ENCODE peak calls at places on chromosomes 4 and X, in five cellular contexts. Z is neural crest cell; E is omental fat pad; X is CD4-positive, alpha-beta T cell; G is upper lobe of right lung. J is an unnamed sample.

GRCh38 chr4:140556372-140557085 is 12.2 kb downstream of the UCP1 start:
- DNase-seq in X (no peak), E (no peak), G (no peak), Z (no peak), J (no peak)

GRCh38 chr4:153246446-153247115 is 42.3 kb downstream of the TRIM2 start:
- DNase-seq in X (no peak), Z (no peak), E (no peak), G (no peak), J (no peak)

GRCh38 chr4:88027611-88028608 is 20.5 kb downstream of the PKD2 start:
- DNase-seq in Z (no peak), G (no peak), E (no peak), X (no peak), J (no peak)

GRCh38 chrX:11932423-11932822 is 174.4 kb downstream of the MSL3 start:
- DNase-seq in Z (no peak), X (no peak), G (no peak), E (no peak), J (no peak)

GRCh38 chr4:1116837-1117236 is 3.5 kb upstream of the RNF212 start:
- DNase-seq in Z (no peak), E (no peak), G (no peak), X (no peak), J (no peak)

GRCh38 chr4:56641494-56642051 is 39.5 kb downstream of the HOPX start:
- DNase-seq in E (no peak), G (no peak), Z (no peak), X (no peak), J (no peak)

GRCh38 chrX:2769615-2770014 is 17.8 kb downstream of the XG start:
- DNase-seq in E (no peak), X (no peak), Z (no peak), G (no peak), J (no peak)

GRCh38 chr4:10733016-10733415 is 48.4 kb upstream of the CLNK start:
- DNase-seq in Z (no peak), E (no peak), G (no peak), X (no peak), J (no peak)

GRCh38 chr4:173319696-173320095 is 14.5 kb downstream of the HMGB2 start:
- DNase-seq in X (no peak), E (no peak), G (no peak), Z (no peak), J (no peak)

GRCh38 chrX:8639949-8640348 is 92.0 kb downstream of the ANOS1 start:
- DNase-seq in G (no peak), E (no peak), Z (peak; percentile 45), X (no peak), J (no peak)

GRCh38 chr4:151850751-151851150 is 89.9 kb upstream of the GATB start:
- DNase-seq in E (no peak), G (no peak), X (no peak), Z (no peak), J (no peak)

GRCh38 chr4:151653548-151653918 is 107.3 kb downstream of the GATB start:
- DNase-seq in Z (no peak), E (no peak), G (no peak), X (no peak), J (no peak)

GRCh38 chr4:157221895-157222763 is 1.6 kb downstream of the GRIA2 start:
- DNase-seq in Z (peak; percentile 47), X (no peak), E (no peak), G (no peak), J (peak; percentile 61)

GRCh38 chr4:114907514-114908099 is 205.8 kb downstream of the NDST4 start:
- DNase-seq in Z (no peak), E (no peak), X (no peak), G (no peak), J (no peak)

DNA sequence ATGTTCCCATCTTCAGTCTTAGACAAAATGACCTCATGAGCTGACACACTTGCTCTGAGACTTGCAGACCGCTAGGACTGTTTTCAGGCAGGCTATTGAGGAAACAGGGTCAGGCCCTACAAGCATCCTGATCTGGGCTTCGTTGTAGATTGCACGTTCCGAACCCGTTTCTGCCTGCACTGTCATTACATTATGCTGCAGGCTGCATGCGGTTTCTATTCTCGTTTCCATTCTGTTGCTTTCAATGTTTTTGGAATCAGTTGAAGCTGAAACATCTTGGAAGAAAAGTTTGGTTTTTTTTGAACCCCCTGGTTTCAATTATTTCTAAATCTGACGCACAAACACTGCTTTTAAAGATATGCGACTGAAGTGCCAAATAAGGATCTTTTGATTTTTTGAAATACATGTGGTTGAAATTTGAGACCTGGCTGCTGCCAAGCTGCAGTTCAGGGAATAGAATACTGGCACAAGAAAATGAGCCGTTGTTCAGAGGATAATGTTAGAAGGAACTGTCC is 716.1 kb upstream of the INTU start:
- DNase-seq in Z (no peak), E (no peak), X (no peak), G (no peak), J (no peak)
- TF ChIP-seq CTCF in Z (no peak), E (no peak), X (no peak), G (no peak), J (no peak)

GRCh38 chr4:99201687-99202086 is 17.4 kb downstream of the ADH6 start:
- DNase-seq in X (no peak), Z (no peak), G (no peak), E (no peak), J (no peak)
- TF ChIP-seq CTCF in X (no peak), Z (no peak), G (peak; percentile 32), E (no peak), J (no peak)

GRCh38 chrX:46649421-46650260 is 76.1 kb downstream of the CHST7 start:
- DNase-seq in Z (no peak), G (no peak), X (no peak), E (no peak), J (peak; percentile 53)

GRCh38 chrX:46648660-46649059 is 75.1 kb downstream of the CHST7 start:
- DNase-seq in G (no peak), X (no peak), E (no peak), Z (no peak), J (no peak)

GRCh38 chrX:46653482-46653881 is 79.9 kb downstream of the CHST7 start:
- DNase-seq in Z (no peak), E (no peak), X (no peak), G (no peak), J (peak; percentile 34)
- TF ChIP-seq CTCF in Z (peak; percentile 42), E (no peak), X (no peak), G (peak; percentile 9), J (no peak)

GRCh38 chr4:169286562-169287301 is 16.0 kb upstream of the SH3RF1 start:
- DNase-seq in E (no peak), X (no peak), Z (no peak), G (no peak), J (no peak)
- TF ChIP-seq CTCF in E (no peak), X (no peak), Z (peak; percentile 45), G (peak; percentile 17), J (peak; percentile 21)

DNA sequence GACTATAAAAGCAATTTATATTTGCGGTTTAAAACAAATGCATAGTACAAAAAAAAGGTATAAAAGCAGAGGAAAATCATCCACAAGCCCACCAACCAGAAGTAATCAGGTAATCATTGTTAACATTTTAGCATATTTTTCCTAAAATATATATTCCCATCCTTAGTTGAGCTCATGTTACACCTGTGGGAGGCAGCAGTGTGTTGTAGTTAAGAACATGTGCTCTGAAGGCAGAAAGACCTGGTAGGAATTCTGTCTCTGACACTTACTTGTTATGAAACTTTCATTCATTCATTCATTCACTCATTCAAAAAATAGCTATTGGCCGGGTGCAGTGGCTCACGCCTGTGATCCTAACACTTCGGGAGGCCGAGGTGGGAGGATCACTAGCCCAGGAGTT is 15.4 kb upstream of the CDKL5 start:
- DNase-seq in E (no peak), X (no peak), Z (no peak), G (no peak), J (no peak)
- TF ChIP-seq CTCF in E (no peak), X (no peak), Z (peak; percentile 52), G (peak; percentile 32), J (no peak)

GRCh38 chr4:150217192-150217591 is 138.9 kb downstream of the DCLK2 start:
- DNase-seq in E (no peak), Z (no peak), X (no peak), G (no peak), J (no peak)
- TF ChIP-seq CTCF in E (no peak), Z (peak; percentile 48), X (no peak), G (peak; percentile 11), J (no peak)

DNA sequence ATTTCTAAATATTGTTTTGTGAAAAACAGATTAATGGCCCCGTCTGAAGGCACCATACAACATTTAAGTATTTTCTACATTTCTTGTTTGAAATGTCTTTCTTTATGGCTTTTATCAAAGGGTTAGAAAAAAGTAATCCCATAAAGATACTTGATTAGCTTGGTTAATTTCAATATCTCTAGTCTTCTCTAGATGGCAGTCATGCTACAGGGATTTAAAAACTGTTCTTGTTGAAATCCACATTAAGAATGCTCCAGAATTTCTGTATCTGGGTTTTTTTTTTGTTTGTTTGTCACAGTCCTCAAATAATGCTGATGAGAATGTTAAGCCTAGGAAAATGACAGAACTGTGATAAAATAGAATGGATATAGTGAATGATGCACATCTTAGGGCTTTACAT is 109.0 kb upstream of the AADAT start:
- DNase-seq in Z (no peak), X (no peak), G (no peak), E (no peak), J (no peak)
- TF ChIP-seq CTCF in Z (peak; percentile 59), X (no peak), G (peak; percentile 24), E (no peak), J (peak; percentile 20)

DNA sequence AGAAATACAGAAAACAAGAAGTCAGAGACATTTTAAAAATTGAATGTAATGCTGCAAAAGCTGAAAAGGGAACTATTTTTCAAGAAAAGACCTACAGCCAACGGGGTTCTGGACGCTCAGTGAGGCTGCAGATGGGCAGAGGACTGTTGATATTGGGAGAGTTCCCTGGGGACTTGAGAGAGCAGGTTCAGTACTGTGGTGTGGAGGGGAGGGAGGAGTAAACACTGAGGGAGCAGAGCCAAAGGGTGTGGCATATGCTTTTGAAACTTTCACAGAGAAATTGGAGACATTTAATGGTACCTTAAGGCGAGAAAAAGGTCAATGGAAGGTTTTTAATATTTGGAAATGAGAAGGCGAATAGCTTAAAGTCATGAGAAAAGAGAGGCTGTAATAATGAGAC is 62.2 kb upstream of the GPM6A start:
- DNase-seq in G (no peak), E (no peak), Z (no peak), X (no peak), J (no peak)
- TF ChIP-seq CTCF in G (no peak), E (no peak), Z (no peak), X (no peak), J (no peak)

DNA sequence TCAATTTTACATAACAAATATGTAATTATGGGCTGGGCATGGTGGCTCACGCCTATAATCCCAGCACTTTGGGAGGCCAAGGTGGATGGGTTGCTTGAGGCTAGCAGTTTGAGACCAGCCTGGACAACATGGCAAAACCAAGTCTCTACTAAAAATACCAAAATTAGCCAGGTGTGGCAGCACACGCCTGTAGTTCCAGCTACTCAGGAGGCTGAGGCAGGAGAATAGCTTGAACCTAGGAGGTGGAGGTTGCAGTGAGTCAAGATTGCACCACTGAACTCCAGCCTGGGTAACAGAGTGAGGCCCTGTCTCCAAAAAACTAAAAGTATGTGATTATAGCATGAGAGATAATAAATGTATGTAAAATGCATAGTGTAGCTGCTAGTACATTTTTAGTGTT is 229.0 kb downstream of the PPARGC1A start:
- DNase-seq in Z (no peak), E (no peak), G (no peak), X (no peak), J (no peak)
- TF ChIP-seq CTCF in Z (no peak), E (no peak), G (no peak), X (no peak), J (no peak)

GRCh38 chrX:74788545-74789086 is 136.6 kb downstream of the NEXMIF start:
- DNase-seq in Z (no peak), E (no peak), X (no peak), G (no peak), J (no peak)
- TF ChIP-seq CTCF in Z (peak; percentile 29), E (no peak), X (no peak), G (no peak), J (no peak)

J was measured in endothelial cell.